ENCODE peak calls at places on chromosomes 13 and 19, in four cellular contexts. Y is ovary, E is caudate nucleus, R is adrenal gland. Z is an unnamed sample.

GRCh38 chr13:43100667-43101066 is 77.3 kb downstream of the DNAJC15 start:
- DNase-seq in E (no peak), Y (no peak), R (no peak), Z (no peak)

GRCh38 chr19:14333101-14333871 is 48.0 kb upstream of the ADGRE5 start:
- DNase-seq in E (no peak), Y (peak; percentile 35), R (no peak), Z (no peak)

GRCh38 chr19:45217957-45218334 is 27.3 kb downstream of the EXOC3L2 start:
- DNase-seq in E (no peak), Y (no peak), R (no peak), Z (no peak)

GRCh38 chr13:53068841-53069520 is 40.4 kb downstream of the OLFM4 start:
- DNase-seq in E (no peak), R (no peak), Y (no peak), Z (peak; percentile 14)

GRCh38 chr13:27011661-27012060 is 159.9 kb downstream of the USP12 start:
- DNase-seq in E (no peak), R (peak; percentile 3), Y (no peak), Z (no peak)

GRCh38 chr19:53989600-53990533 is 1.6 kb upstream of the CACNG6 start:
- DNase-seq in Y (no peak), E (no peak), R (no peak), Z (no peak)

GRCh38 chr19:13918726-13919411 is 12.9 kb downstream of the CC2D1A start:
- DNase-seq in E (no peak), Y (no peak), R (no peak), Z (no peak)

GRCh38 chr19:10552596-10553053 is 8.9 kb downstream of the ATG4D start:
- DNase-seq in R (no peak), E (no peak), Y (no peak), Z (no peak)

GRCh38 chr13:108551674-108552073 is 77.7 kb upstream of the MYO16 start:
- DNase-seq in Y (no peak), R (no peak), E (no peak), Z (no peak)

GRCh38 chr13:39765801-39766463 is 110.5 kb downstream of the COG6 start:
- DNase-seq in R (no peak), E (no peak), Y (peak; percentile 60), Z (peak; percentile 27)

GRCh38 chr13:26463848-26464247 is 93.6 kb upstream of the WASF3 start:
- DNase-seq in E (no peak), R (no peak), Y (no peak), Z (no peak)

GRCh38 chr19:31943305-31943704 is 402.1 kb upstream of the ZNF507 start:
- DNase-seq in Y (no peak), R (no peak), E (no peak), Z (no peak)

GRCh38 chr19:49441210-49441959 is at the start of gene SLC17A7:
- DNase-seq in R (peak; percentile 49), Y (no peak), E (no peak), Z (no peak)

GRCh38 chr19:16069813-16070365 is 6.4 kb upstream of the TPM4 start:
- DNase-seq in Y (no peak), E (no peak), R (no peak), Z (peak; percentile 31)

GRCh38 chr13:49400755-49401659 is 42.9 kb downstream of the CAB39L start:
- DNase-seq in E (no peak), R (peak; percentile 51), Y (no peak), Z (no peak)

GRCh38 chr19:14005381-14006084 is 587 bp downstream of the RFX1 start:
- DNase-seq in R (peak; percentile 97), Y (peak; percentile 96), E (peak; percentile 49), Z (peak; percentile 61)

GRCh38 chr13:75312884-75313520 is 169.0 kb downstream of the TBC1D4 start:
- DNase-seq in R (no peak), E (no peak), Y (no peak), Z (no peak)

GRCh38 chr13:94339116-94339687 is 140.3 kb downstream of the DCT start:
- DNase-seq in E (no peak), Y (no peak), R (no peak), Z (no peak)

GRCh38 chr19:38020331-38020730 is 113.3 kb downstream of the SIPA1L3 start:
- DNase-seq in Y (no peak), R (no peak), E (no peak), Z (no peak)

GRCh38 chr13:74191036-74191809 is 57.0 kb upstream of the KLF12 start:
- DNase-seq in R (no peak), Y (no peak), E (no peak), Z (no peak)

GRCh38 chr19:4654437-4655361 is 15.4 kb downstream of the TNFAIP8L1 start:
- DNase-seq in Y (no peak), E (no peak), R (no peak), Z (no peak)
- H3K27ac ChIP-seq in Y (no peak overlapping the region), E (peak overlapping the region; percentile 87), R (no peak overlapping the region), Z (no peak overlapping the region)

GRCh38 chr13:30619731-30620130 is 2.0 kb downstream of the USPL1 start:
- DNase-seq in E (no peak), R (no peak), Y (no peak), Z (no peak)
- H3K27ac ChIP-seq in E (no peak overlapping the region), R (no peak overlapping the region), Y (no peak overlapping the region), Z (no peak overlapping the region)

GRCh38 chr19:3982701-3983541 is 2.3 kb downstream of the EEF2 start:
- DNase-seq in R (peak; percentile 48), Y (peak; percentile 46), E (no peak), Z (peak; percentile 28)
- H3K27ac ChIP-seq in R (peak overlapping the region; percentile 97), Y (no peak overlapping the region), E (no peak overlapping the region), Z (no peak overlapping the region)

GRCh38 chr19:19527674-19528625 is 761 bp upstream of the YJEFN3 start:
- DNase-seq in Y (no peak), R (no peak), E (no peak), Z (no peak)

GRCh38 chr19:19525611-19526380 is 2.9 kb upstream of the YJEFN3 start:
- DNase-seq in E (no peak), Y (no peak), R (no peak), Z (no peak)

GRCh38 chr19:19528721-19529490 is at the start of gene YJEFN3:
- DNase-seq in E (peak; percentile 31), R (no peak), Y (peak; percentile 67), Z (no peak)

GRCh38 chr19:19526581-19527370 is 1.9 kb upstream of the YJEFN3 start:
- DNase-seq in Y (no peak), E (no peak), R (no peak), Z (no peak)

DNA sequence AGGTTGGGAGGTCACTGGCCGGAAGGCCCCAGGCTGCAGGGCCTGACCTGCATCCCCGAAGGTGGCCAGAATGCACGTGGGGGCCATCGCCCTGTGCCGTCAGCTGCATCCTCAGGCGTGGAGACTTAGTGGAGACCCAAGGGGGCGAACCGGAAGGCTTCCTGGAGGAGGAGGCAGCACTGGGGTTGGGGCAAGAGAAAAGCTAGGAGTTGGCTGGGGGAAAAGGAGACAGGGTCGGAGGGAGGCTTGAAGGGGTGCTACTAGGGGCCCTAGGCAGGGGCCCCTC is 1.4 kb upstream of the YJEFN3 start:
- DNase-seq in R (no peak), Y (no peak), E (no peak), Z (no peak)
- H3K27ac ChIP-seq in R (no peak overlapping the region), Y (no peak overlapping the region), E (no peak overlapping the region), Z (no peak overlapping the region)

Z was measured in substantia nigra.